ENCODE peak calls at places on chromosomes 6 and 20, in seven cellular contexts. V, A, B, J, S, Y and Q are unnamed samples.

GRCh38 chr6:5175635-5176034 is 85.1 kb downstream of the LYRM4 start:
- DNase-seq in V (no peak), A (no peak), B (no peak), J (no peak), S (peak), Y (no peak), Q (no peak)

GRCh38 chr6:161694995-161695394 is 421.1 kb upstream of the AGPAT4 start:
- DNase-seq in V (no peak), A (no peak), B (no peak), J (peak), S (no peak), Y (no peak), Q (no peak)

GRCh38 chr6:81859884-81860283 is 107.4 kb upstream of the TENT5A start:
- DNase-seq in V (no peak), A (no peak), B (no peak), J (no peak), S (no peak), Y (no peak), Q (peak)

GRCh38 chr6:56595490-56596122 is 47.1 kb downstream of the DST start:
- DNase-seq in V (peak), A (peak), B (no peak), J (peak), S (peak), Y (peak), Q (peak)

GRCh38 chr6:20110478-20110877 is 101.8 kb downstream of the MBOAT1 start:
- DNase-seq in V (no peak), A (no peak), B (no peak), J (no peak), S (no peak), Y (no peak), Q (no peak)

GRCh38 chr6:9507136-9507895 is 907.6 kb downstream of the TFAP2A start:
- DNase-seq in V (no peak), A (no peak), B (no peak), J (peak), S (no peak), Y (no peak), Q (no peak)

GRCh38 chr6:166588691-166589333 is 2.3 kb upstream of the RAMACL start:
- DNase-seq in V (no peak), A (no peak), B (no peak), J (peak), S (no peak), Y (no peak), Q (peak)

GRCh38 chr20:17935186-17935585 is 33.4 kb downstream of the SNX5 start:
- DNase-seq in V (no peak), A (no peak), B (no peak), J (peak), S (no peak), Y (no peak), Q (no peak)

GRCh38 chr6:116144590-116144989 is 18.7 kb upstream of the COL10A1 start:
- DNase-seq in V (no peak), A (no peak), B (peak), J (peak), S (no peak), Y (no peak), Q (peak)

GRCh38 chr6:166402582-166403277 is 20.0 kb upstream of the MPC1 start:
- DNase-seq in V (no peak), A (no peak), B (no peak), J (peak), S (no peak), Y (no peak), Q (no peak)

GRCh38 chr20:59725476-59726119 is 121.3 kb downstream of the PHACTR3 start:
- DNase-seq in V (no peak), A (no peak), B (no peak), J (no peak), S (no peak), Y (no peak), Q (no peak)

GRCh38 chr6:161481786-161482516 is 208.1 kb upstream of the AGPAT4 start:
- DNase-seq in V (no peak), A (no peak), B (no peak), J (peak), S (no peak), Y (no peak), Q (peak)

GRCh38 chr6:168865-169455 is 123.3 kb upstream of the DUSP22 start:
- DNase-seq in V (peak), A (peak), B (no peak), J (peak), S (no peak), Y (no peak), Q (peak)

GRCh38 chr6:128719786-128720185 is 163.2 kb upstream of the LAMA2 start:
- DNase-seq in V (no peak), A (no peak), B (no peak), J (no peak), S (no peak), Y (no peak), Q (no peak)

GRCh38 chr6:109073344-109074235 is 21.1 kb downstream of the SESN1 start:
- DNase-seq in V (peak), A (peak), B (no peak), J (peak), S (peak), Y (peak), Q (peak)

GRCh38 chr6:117483645-117484016 is 1.2 kb downstream of the DCBLD1 start:
- DNase-seq in V (no peak), A (peak), B (no peak), J (peak), S (no peak), Y (no peak), Q (peak)

GRCh38 chr6:154611241-154611640 is 100.8 kb upstream of the CNKSR3 start:
- DNase-seq in V (no peak), A (no peak), B (no peak), J (no peak), S (no peak), Y (no peak), Q (no peak)

GRCh38 chr6:16947461-16948159 is 154.2 kb upstream of the STMND1 start:
- DNase-seq in V (peak), A (no peak), B (peak), J (peak), S (no peak), Y (no peak), Q (peak)

GRCh38 chr6:144252289-144252688 is 32.8 kb upstream of the UTRN start:
- DNase-seq in V (no peak), A (no peak), B (no peak), J (peak), S (no peak), Y (no peak), Q (no peak)

GRCh38 chr6:16564430-16564829 is 196.8 kb downstream of the ATXN1 start:
- DNase-seq in V (no peak), A (no peak), B (no peak), J (peak), S (no peak), Y (no peak), Q (no peak)

GRCh38 chr6:84422380-84422968 is 195.0 kb upstream of the CEP162 start:
- DNase-seq in V (no peak), A (peak), B (no peak), J (peak), S (no peak), Y (peak), Q (peak)

GRCh38 chr6:37177083-37177949 is 7.4 kb downstream of the PIM1 start:
- DNase-seq in V (no peak), A (no peak), B (no peak), J (no peak), S (no peak), Y (no peak), Q (no peak)

GRCh38 chr20:18773566-18773965 is 40.0 kb upstream of the SCP2D1 start:
- DNase-seq in V (no peak), A (no peak), B (no peak), J (no peak), S (no peak), Y (no peak), Q (no peak)

GRCh38 chr6:133973109-133973971 is 20.3 kb downstream of the TBPL1 start:
- DNase-seq in V (peak), A (peak), B (peak), J (peak), S (no peak), Y (no peak), Q (peak)

GRCh38 chr6:15798856-15799255 is 136.0 kb upstream of the DTNBP1 start:
- DNase-seq in V (no peak), A (no peak), B (no peak), J (no peak), S (no peak), Y (no peak), Q (no peak)

GRCh38 chr6:18314317-18314997 is 50.1 kb upstream of the DEK start:
- DNase-seq in V (no peak), A (no peak), B (no peak), J (peak), S (no peak), Y (no peak), Q (no peak)

GRCh38 chr20:1633535-1633934 is 13.7 kb upstream of the SIRPB1 start:
- DNase-seq in V (no peak), A (no peak), B (no peak), J (no peak), S (no peak), Y (no peak), Q (no peak)

GRCh38 chr6:79649016-79649415 is 17.9 kb downstream of the SH3BGRL2 start:
- DNase-seq in V (no peak), A (no peak), B (no peak), J (no peak), S (no peak), Y (no peak), Q (peak)

GRCh38 chr6:155771822-155772221 is 316.2 kb upstream of the NOX3 start:
- DNase-seq in V (no peak), A (no peak), B (no peak), J (no peak), S (no peak), Y (no peak), Q (no peak)

GRCh38 chr6:52995913-52996685 is 1.0 kb upstream of the GSTA4 start:
- DNase-seq in V (peak), A (peak), B (no peak), J (peak), S (peak), Y (peak), Q (peak)

GRCh38 chr6:72623808-72624207 is 1.9 kb downstream of the KCNQ5 start:
- DNase-seq in V (no peak), A (no peak), B (no peak), J (no peak), S (no peak), Y (no peak), Q (no peak)

GRCh38 chr6:84516151-84516550 is 248.2 kb downstream of the TBX18 start:
- DNase-seq in V (no peak), A (no peak), B (no peak), J (no peak), S (no peak), Y (no peak), Q (no peak)

GRCh38 chr20:45279992-45280391 is 25.6 kb upstream of the SLPI start:
- DNase-seq in V (no peak), A (no peak), B (no peak), J (no peak), S (no peak), Y (no peak), Q (no peak)

GRCh38 chr20:57451759-57452661 is 60.8 kb downstream of the RBM38 start:
- DNase-seq in V (no peak), A (no peak), B (no peak), J (no peak), S (no peak), Y (no peak), Q (no peak)